ENCODE peak calls at places on chromosomes 3 and 15, in five cellular contexts. K is ovary, J is IMR-90, Y is adrenal gland, P is right lobe of liver. V is an unnamed sample.

GRCh38 chr3:105353485-105354161 is 13.1 kb upstream of the ALCAM start:
- DNase-seq in J (peak; percentile 64), Y (peak; percentile 54), K (no peak), P (no peak), V (no peak)

GRCh38 chr3:125611908-125612307 is 16.6 kb upstream of the OSBPL11 start:
- DNase-seq in P (no peak), K (no peak), Y (no peak), J (no peak), V (no peak)

GRCh38 chr3:80606073-80606472 is 838.3 kb upstream of the ROBO1 start:
- DNase-seq in K (no peak), J (no peak), P (no peak), Y (no peak), V (no peak)

GRCh38 chr3:177574232-177574856 is 377.1 kb upstream of the TBL1XR1 start:
- DNase-seq in K (no peak), Y (no peak), P (peak; percentile 67), J (peak; percentile 81), V (peak; percentile 59)

GRCh38 chr15:66720206-66721010 is 18.4 kb downstream of the SMAD6 start:
- DNase-seq in K (no peak), Y (peak; percentile 33), P (no peak), J (peak; percentile 82), V (no peak)

GRCh38 chr3:188947401-188947982 is 224.3 kb upstream of the TPRG1 start:
- DNase-seq in Y (peak; percentile 90), P (peak; percentile 93), J (peak; percentile 63), K (peak; percentile 90), V (peak; percentile 89)

GRCh38 chr15:91909574-91909973 is 56.1 kb downstream of the SLCO3A1 start:
- DNase-seq in J (no peak), K (no peak), P (no peak), Y (no peak), V (no peak)

GRCh38 chr15:58453931-58454793 is 22.4 kb downstream of the LIPC start:
- DNase-seq in Y (no peak), J (no peak), K (no peak), P (no peak), V (no peak)

GRCh38 chr15:88258021-88258641 is 1.6 kb upstream of the NTRK3 start:
- DNase-seq in K (no peak), P (no peak), J (no peak), Y (no peak), V (no peak)

DNA sequence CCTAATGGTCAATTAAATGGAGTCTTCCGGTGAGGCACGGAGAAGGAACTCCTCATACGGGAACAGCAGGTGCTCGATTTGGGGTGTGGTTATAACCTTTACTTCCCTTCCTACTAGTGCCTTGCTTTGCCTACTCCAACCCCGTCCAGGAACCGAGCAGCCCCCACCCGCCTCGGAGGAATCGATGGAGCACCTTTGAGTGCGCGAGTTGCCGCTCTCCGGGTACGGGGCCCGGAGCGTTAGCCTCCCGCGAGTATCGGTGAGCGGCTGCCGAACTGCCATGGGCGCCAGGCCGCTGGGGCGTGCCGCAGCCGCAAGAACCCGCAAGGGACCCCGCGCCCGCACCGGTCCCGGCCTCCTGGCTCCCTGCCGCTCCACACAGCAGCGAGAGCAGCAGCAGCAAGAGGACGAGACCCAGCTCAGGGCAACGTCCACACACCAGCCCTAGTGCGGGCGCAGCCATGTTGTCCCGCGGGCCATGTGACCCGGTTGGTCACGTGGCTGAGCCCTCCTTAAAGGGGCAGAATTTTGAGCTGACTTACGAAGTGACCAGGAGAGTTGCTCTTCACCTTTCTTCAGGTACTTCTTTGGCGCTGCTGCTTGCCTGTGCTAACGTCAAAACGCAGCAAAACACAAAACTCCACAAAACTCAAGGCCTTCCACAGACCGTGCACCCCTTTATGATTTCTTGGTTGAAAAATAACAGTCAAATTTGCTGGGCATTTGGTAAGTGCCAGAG is at the start of gene SUMF1:
- DNase-seq in K (peak; percentile 78), P (peak; percentile 87), J (peak; percentile 70), Y (peak; percentile 80), V (peak; percentile 83)
- TF ChIP-seq POLR2A in K (peak; percentile 23), P (peak; percentile 76), J (peak; percentile 80), Y (peak; percentile 74), V (peak; percentile 74)

DNA sequence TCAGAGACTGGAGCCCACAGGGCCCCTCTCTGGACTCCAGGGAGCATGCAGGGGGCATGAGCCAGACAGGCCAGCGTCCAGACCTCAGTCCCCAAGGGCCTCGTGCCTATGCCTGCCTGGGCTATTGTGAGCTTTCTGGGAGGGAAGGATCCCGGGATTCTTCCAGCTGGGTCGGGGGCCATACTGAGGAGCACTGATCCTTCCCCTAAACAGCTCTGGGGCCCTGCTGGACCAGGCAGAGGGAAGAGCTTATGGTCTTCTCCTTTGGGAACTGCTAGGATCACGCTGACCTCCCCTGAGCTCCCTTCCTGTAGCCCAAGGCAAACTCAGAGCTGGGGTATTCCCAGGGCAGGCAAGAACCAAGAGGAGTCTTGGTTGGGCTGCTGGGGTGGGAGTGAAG is 106.4 kb downstream of the DNAJB8 start:
- DNase-seq in Y (no peak), P (no peak), K (no peak), J (no peak), V (no peak)
- TF ChIP-seq POLR2A in Y (no peak), P (no peak), K (no peak), J (no peak), V (no peak)

GRCh38 chr15:74045636-74046274 is 36.6 kb downstream of the GOLGA6A start:
- DNase-seq in J (no peak), K (no peak), P (peak; percentile 33), Y (no peak), V (no peak)
- TF ChIP-seq POLR2A in J (no peak), K (no peak), P (no peak), Y (no peak), V (no peak)

GRCh38 chr3:38458796-38459498 is 5.3 kb downstream of the ACVR2B start:
- DNase-seq in P (peak; percentile 85), K (peak; percentile 79), Y (peak; percentile 88), J (peak; percentile 22), V (peak; percentile 71)

GRCh38 chr3:38461086-38461390 is 7.3 kb downstream of the ACVR2B start:
- DNase-seq in P (no peak), K (no peak), J (no peak), Y (no peak), V (no peak)

GRCh38 chr3:38457111-38458003 is 3.7 kb downstream of the ACVR2B start:
- DNase-seq in Y (peak; percentile 48), J (peak; percentile 6), P (no peak), K (no peak), V (no peak)

GRCh38 chr3:38460377-38461085 is 6.8 kb downstream of the ACVR2B start:
- DNase-seq in P (no peak), K (no peak), J (no peak), Y (no peak), V (no peak)

DNA sequence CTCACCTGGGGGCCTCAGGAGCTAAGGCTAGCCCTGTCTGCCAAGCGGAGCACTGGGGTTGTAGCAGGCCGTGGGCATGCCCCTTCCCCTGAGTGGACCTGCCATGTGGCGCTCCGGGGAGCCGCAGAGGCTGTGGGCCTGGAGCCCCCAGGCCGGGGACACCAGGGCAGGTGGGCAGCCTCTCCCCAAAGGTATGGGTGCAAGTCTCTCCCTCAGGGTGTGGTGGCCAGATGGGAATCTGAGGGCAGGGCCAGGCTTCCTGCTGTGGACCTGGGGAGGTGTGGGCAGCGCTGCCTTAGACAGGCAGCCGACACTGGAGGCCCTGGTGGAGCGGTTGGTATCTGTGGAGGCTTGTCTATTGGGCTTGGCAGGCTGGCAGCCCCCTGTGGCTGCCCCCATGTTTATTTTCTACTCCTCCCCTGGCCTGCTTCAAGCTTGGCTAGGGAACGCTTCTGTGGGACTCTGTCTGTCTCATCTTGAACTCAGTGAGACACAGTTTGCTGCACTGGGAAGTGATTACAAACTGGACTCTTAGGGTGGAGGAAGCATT is 5.9 kb downstream of the ACVR2B start:
- DNase-seq in Y (no peak), K (no peak), J (no peak), P (no peak), V (no peak)
- TF ChIP-seq POLR2A in Y (no peak), K (no peak), J (no peak), P (no peak), V (no peak)